ENCODE peak calls at places on chromosomes 1 and 21, in ten cellular contexts. S is lower leg skin, M is heart left ventricle, X is prostate gland, R is HCT116, H is ovary, T is A549, P is tibial nerve, N is Peyer's patch, G is sigmoid colon. Z is an unnamed sample.

GRCh38 chr1:210757677-210758076 is 376.3 kb downstream of the KCNH1 start:
- DNase-seq in M (no peak), N (no peak), H (no peak), T (no peak), R (no peak), P (no peak), S (no peak), G (no peak), X (no peak), Z (no peak)

GRCh38 chr1:201381130-201381529 is 3.6 kb upstream of the TNNT2 start:
- DNase-seq in P (no peak), N (no peak), H (no peak), G (no peak), S (no peak), M (no peak), X (peak), R (no peak), T (no peak), Z (no peak)

GRCh38 chr1:176696109-176696508 is 233.1 kb downstream of the PAPPA2 start:
- DNase-seq in S (no peak), R (no peak), G (no peak), N (no peak), H (no peak), X (peak), T (no peak), P (no peak), M (no peak), Z (no peak)

GRCh38 chr1:88609051-88609450 is 75.0 kb upstream of the PKN2 start:
- DNase-seq in G (no peak), P (no peak), X (no peak), R (no peak), T (no peak), N (no peak), H (no peak), M (no peak), S (no peak), Z (no peak)

GRCh38 chr1:154265586-154265985 is 6.8 kb upstream of the HAX1 start:
- DNase-seq in S (no peak), P (no peak), G (no peak), H (no peak), N (no peak), R (no peak), T (no peak), X (no peak), M (no peak), Z (no peak)

GRCh38 chr21:33386222-33386784 is 16.9 kb upstream of the IFNGR2 start:
- DNase-seq in X (no peak), N (no peak), S (no peak), T (no peak), M (no peak), R (no peak), P (no peak), G (no peak), H (no peak), Z (no peak)

GRCh38 chr1:247386217-247386616 is 29.8 kb upstream of the NLRP3 start:
- DNase-seq in P (no peak), H (no peak), S (no peak), M (no peak), T (no peak), X (no peak), G (no peak), R (no peak), N (no peak), Z (no peak)

GRCh38 chr1:116988248-116988647 is 13.3 kb upstream of the CD101 start:
- DNase-seq in X (no peak), T (no peak), H (no peak), M (peak), P (no peak), S (no peak), G (no peak), R (no peak), N (no peak), Z (no peak)

GRCh38 chr1:168079761-168080160 is 57.0 kb downstream of the GPR161 start:
- DNase-seq in G (no peak), T (no peak), P (no peak), X (no peak), H (no peak), M (no peak), S (no peak), R (peak), N (no peak), Z (no peak)

GRCh38 chr1:53016705-53017104 is 45.3 kb upstream of the PODN start:
- DNase-seq in P (no peak), G (no peak), T (no peak), H (no peak), S (no peak), X (no peak), R (no peak), M (no peak), N (no peak), Z (no peak)

GRCh38 chr1:224205438-224205840 is 22.4 kb downstream of the DEGS1 start:
- DNase-seq in R (no peak), X (no peak), H (no peak), N (peak), M (no peak), T (peak), G (no peak), P (no peak), S (no peak), Z (no peak)

GRCh38 chr1:12434174-12434573 is 183.8 kb downstream of the DHRS3 start:
- DNase-seq in G (no peak), P (no peak), X (no peak), H (no peak), R (peak), T (peak), M (no peak), S (no peak), N (peak), Z (no peak)

GRCh38 chr1:151641229-151641628 is 29.4 kb downstream of the SNX27 start:
- DNase-seq in R (no peak), G (no peak), N (no peak), H (no peak), M (no peak), T (no peak), X (no peak), S (no peak), P (no peak), Z (no peak)

GRCh38 chr1:233269656-233270055 is 25.9 kb downstream of the PCNX2 start:
- DNase-seq in T (no peak), G (no peak), X (no peak), P (no peak), M (no peak), N (no peak), S (no peak), R (no peak), H (no peak), Z (no peak)

DNA sequence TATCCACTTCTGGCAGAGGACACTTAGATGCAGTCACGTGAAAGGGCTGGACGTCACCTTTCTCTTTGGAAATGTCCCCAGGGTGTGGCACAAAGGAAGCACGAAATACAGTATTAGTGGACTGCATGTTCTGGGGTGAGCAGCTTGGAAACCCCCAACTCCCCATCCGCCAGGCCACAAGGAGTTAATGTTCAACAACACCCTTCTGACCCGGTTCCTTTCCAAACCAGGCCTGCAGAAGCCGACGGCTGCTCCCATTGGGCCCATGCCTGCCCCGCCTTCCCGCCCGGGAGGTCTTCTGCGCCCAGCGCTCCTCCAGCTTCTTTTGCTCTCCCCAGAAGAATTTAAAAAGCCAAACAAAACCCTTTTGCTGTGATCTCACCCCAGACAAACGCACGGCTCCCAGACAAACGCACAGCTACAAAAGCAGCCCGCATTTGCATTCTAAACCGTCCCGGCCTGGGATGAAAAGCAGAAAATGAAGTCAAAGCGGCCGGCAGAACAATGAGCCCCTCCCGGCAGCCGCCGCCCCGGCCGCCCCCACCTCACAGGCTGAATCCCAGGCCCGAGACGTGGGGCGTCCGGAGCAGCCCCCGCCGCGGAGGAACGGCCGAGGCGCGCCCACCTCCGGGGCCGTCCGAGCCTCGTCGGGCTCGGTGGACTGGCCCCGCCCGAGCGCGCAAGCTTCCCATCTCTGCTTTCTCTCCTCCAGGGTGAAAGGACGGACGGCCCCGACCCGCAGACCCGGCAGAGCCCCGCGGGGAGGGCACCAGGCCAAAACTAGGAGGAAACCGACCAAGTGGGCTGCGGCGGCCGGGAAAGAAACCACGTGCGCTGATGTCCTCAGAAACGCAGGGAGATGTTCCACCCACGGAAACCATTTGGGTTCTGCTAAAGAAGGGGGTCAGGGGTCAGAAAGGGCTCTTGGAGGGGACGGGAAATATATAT is 101.9 kb downstream of the PLPP3 start:
- DNase-seq in P (peak), M (peak), H (peak), X (no peak), G (peak), R (no peak), N (peak), T (no peak), S (no peak), Z (peak)
- TF ChIP-seq POLR2A in P (no peak), M (no peak), H (peak), X (no peak), G (no peak), R (no peak), N (no peak), T (no peak), S (no peak), Z (no peak)

DNA sequence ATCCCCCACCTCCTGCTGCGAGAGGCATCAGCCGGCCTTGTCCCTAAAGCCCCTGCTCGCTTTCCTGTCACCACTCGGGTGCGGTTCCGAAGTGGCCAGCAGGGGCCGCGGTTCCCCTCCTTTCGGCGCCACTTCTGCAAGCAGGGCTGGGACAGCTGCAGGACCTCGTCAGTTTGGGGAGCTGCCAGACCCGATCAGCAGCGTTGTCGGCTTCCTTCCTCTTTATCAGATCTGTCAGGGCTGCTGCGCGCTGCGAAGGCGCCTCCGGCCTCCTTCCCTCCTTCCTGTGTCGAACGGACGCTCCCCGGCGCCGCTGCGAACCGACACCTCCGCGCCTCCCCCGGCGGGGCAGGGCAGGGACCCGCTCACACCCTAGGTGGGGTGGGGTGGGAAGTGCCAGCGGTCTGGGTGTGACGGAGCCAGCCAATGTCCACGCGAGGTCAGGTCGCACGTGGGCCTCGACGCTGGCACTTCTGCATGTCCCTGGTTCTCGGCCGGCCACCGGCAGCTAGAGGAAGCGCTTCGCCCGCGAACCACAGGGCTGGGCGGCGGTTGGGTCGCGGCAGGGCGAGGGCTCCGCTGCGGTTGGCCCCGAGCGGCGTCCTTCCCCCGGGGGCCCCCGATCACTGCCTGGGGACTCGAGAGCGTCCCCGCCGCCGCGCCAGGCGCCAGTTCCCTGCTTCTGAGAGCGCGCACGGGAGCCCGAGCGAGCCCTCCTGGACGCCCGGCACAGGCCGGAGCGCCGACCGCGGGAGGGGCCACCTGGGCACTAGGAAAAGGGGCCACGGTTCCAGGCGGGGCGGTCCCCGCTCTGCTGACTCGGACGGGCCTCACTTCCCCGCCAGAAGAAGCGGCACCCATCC is 81.8 kb downstream of the RUNX3 start:
- DNase-seq in H (peak), P (peak), X (peak), R (peak), M (peak), G (peak), N (peak), T (peak), S (peak), Z (peak)
- TF ChIP-seq POLR2A in H (no peak), P (peak), X (no peak), R (no peak), M (no peak), G (no peak), N (peak), T (no peak), S (no peak), Z (no peak)

GRCh38 chr1:234970371-234970730 is 158.3 kb downstream of the TOMM20 start:
- DNase-seq in H (no peak), N (peak), X (no peak), R (no peak), S (no peak), M (no peak), P (no peak), T (no peak), G (peak), Z (no peak)

GRCh38 chr1:234971586-234972297 is 156.9 kb downstream of the TOMM20 start:
- DNase-seq in H (no peak), G (no peak), T (no peak), X (no peak), N (peak), P (no peak), S (no peak), R (no peak), M (no peak), Z (no peak)

GRCh38 chr1:234972411-234973191 is 156.0 kb downstream of the TOMM20 start:
- DNase-seq in N (peak), X (no peak), R (no peak), M (no peak), P (no peak), H (no peak), S (no peak), T (no peak), G (peak), Z (no peak)

GRCh38 chr1:234969630-234970370 is 158.8 kb downstream of the TOMM20 start:
- DNase-seq in H (peak), P (peak), N (peak), T (no peak), M (peak), X (no peak), G (peak), R (no peak), S (no peak), Z (peak)

GRCh38 chr1:234970731-234971476 is 157.7 kb downstream of the TOMM20 start:
- DNase-seq in G (peak), R (no peak), N (peak), P (peak), H (peak), T (no peak), S (peak), M (peak), X (peak), Z (peak)
- TF ChIP-seq POLR2A in G (peak), R (no peak), N (no peak), P (no peak), H (no peak), T (no peak), S (no peak), M (no peak), X (no peak), Z (no peak)

GRCh38 chr1:94540440-94541174 is 952 bp downstream of the F3 start:
- DNase-seq in R (no peak), P (no peak), S (no peak), T (no peak), X (no peak), N (no peak), G (no peak), H (no peak), M (no peak), Z (no peak)

GRCh38 chr1:94537254-94537653 is 4.3 kb downstream of the F3 start:
- DNase-seq in R (no peak), P (no peak), X (no peak), M (no peak), H (no peak), S (no peak), T (no peak), G (no peak), N (no peak), Z (no peak)

GRCh38 chr1:94539496-94539895 is 2.1 kb downstream of the F3 start:
- DNase-seq in S (no peak), M (peak), P (no peak), N (peak), T (no peak), X (no peak), G (no peak), H (no peak), R (no peak), Z (peak)

GRCh38 chr1:94535879-94536278 is 5.7 kb downstream of the F3 start:
- DNase-seq in S (no peak), T (no peak), R (no peak), X (no peak), N (no peak), P (no peak), M (no peak), G (no peak), H (no peak), Z (no peak)

GRCh38 chr1:94538243-94538827 is 3.2 kb downstream of the F3 start:
- DNase-seq in N (no peak), T (no peak), S (no peak), H (no peak), R (no peak), X (no peak), M (no peak), G (no peak), P (no peak), Z (peak)
- TF ChIP-seq POLR2A in N (no peak), T (no peak), S (no peak), H (no peak), R (no peak), X (no peak), M (no peak), G (no peak), P (no peak), Z (no peak)

GRCh38 chr1:219965285-219965684 is 36.9 kb upstream of the SLC30A10 start:
- DNase-seq in X (no peak), S (no peak), N (no peak), P (no peak), H (no peak), R (no peak), G (no peak), M (no peak), T (no peak), Z (no peak)

GRCh38 chr1:219961684-219962083 is 33.3 kb upstream of the SLC30A10 start:
- DNase-seq in M (no peak), T (no peak), P (no peak), G (no peak), S (no peak), X (no peak), N (no peak), H (no peak), R (no peak), Z (no peak)

GRCh38 chr1:219965950-219966349 is 37.6 kb upstream of the SLC30A10 start:
- DNase-seq in H (no peak), T (no peak), R (no peak), S (no peak), X (no peak), M (no peak), N (no peak), G (no peak), P (no peak), Z (no peak)

GRCh38 chr1:219963432-219963831 is 35.1 kb upstream of the SLC30A10 start:
- DNase-seq in P (no peak), M (no peak), S (no peak), T (no peak), N (no peak), G (no peak), H (no peak), X (peak), R (no peak), Z (no peak)

DNA sequence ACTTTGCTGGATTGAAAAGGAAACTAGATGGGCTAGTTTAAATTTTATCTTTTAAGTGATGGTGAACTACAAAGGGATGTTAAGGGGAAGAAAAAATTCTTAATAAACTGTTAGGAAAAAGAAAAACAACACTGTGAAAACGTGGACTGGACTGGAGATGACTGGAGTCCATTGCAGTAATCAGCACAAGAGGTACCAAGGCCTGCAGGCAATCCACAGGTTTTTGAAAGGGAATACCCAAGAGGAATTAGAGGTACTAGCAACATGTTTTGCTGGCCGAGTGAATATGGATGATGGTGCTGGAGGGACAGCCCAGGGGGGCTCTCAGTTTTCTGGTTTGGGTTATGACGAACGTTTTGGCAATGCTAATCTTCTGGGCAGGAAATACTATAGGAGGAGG is 39.0 kb upstream of the SLC30A10 start:
- DNase-seq in P (no peak), T (no peak), X (no peak), H (no peak), M (no peak), G (no peak), S (no peak), R (no peak), N (no peak), Z (no peak)
- TF ChIP-seq POLR2A in P (no peak), T (no peak), X (no peak), H (no peak), M (no peak), G (no peak), S (no peak), R (no peak), N (no peak), Z (no peak)

Z was measured in testis.